ENCODE peak calls at places on chromosome 3, in ten cellular contexts. P is uterus, V is WERI-Rb-1, C is astrocyte of the spinal cord, W is upper lobe of right lung, G is lower leg skin, R is AG10803, N is PC-3, Z is psoas muscle, B is neural progenitor cell. Q is an unnamed sample.

GRCh38 chr3:107845355-107846281 is 245.2 kb downstream of the CD47 start:
- DNase-seq in V (no peak), P (no peak), N (peak), Z (no peak), C (no peak), B (no peak), R (peak), W (no peak), G (no peak), Q (no peak)

GRCh38 chr3:14097616-14098391 is 26.9 kb downstream of the CHCHD4 start:
- DNase-seq in W (no peak), V (no peak), C (no peak), R (no peak), N (no peak), P (no peak), B (no peak), G (no peak), Z (no peak), Q (no peak)

GRCh38 chr3:167732313-167733065 is 2.2 kb downstream of the PDCD10 start:
- DNase-seq in R (no peak), G (no peak), P (no peak), Z (no peak), N (peak), V (no peak), C (no peak), W (no peak), B (no peak), Q (no peak)

GRCh38 chr3:71050521-71051258 is 532.8 kb downstream of the FOXP1 start:
- DNase-seq in R (peak), W (no peak), V (no peak), C (peak), B (no peak), P (no peak), N (peak), G (no peak), Z (no peak), Q (peak)

GRCh38 chr3:33075996-33076395 is 20.9 kb downstream of the GLB1 start:
- DNase-seq in V (no peak), N (no peak), W (no peak), Z (no peak), R (peak), B (no peak), G (no peak), C (no peak), P (no peak), Q (no peak)

GRCh38 chr3:54988302-54989022 is 60.6 kb upstream of the LRTM1 start:
- DNase-seq in B (no peak), W (no peak), N (no peak), P (peak), C (peak), G (peak), V (no peak), Z (no peak), R (peak), Q (no peak)

GRCh38 chr3:157592769-157593168 is 89.6 kb upstream of the VEPH1 start:
- DNase-seq in N (no peak), R (no peak), G (no peak), P (no peak), B (no peak), W (no peak), V (no peak), C (no peak), Z (no peak), Q (no peak)

GRCh38 chr3:99920530-99921376 is 103.1 kb downstream of the CMSS1 start:
- DNase-seq in B (peak), G (peak), N (peak), V (peak), W (peak), C (peak), P (peak), R (peak), Z (peak), Q (no peak)

GRCh38 chr3:22308866-22309265 is 557.9 kb upstream of the ZNF385D start:
- DNase-seq in R (no peak), C (no peak), P (no peak), N (no peak), V (no peak), B (no peak), W (no peak), G (no peak), Z (no peak), Q (no peak)

GRCh38 chr3:40887012-40887411 is 312.3 kb upstream of the CTNNB1 start:
- DNase-seq in W (no peak), P (no peak), R (no peak), V (no peak), B (no peak), N (no peak), G (no peak), C (no peak), Z (no peak), Q (no peak)

GRCh38 chr3:133859381-133860245 is 36.1 kb downstream of the RAB6B start:
- DNase-seq in N (no peak), B (no peak), Z (no peak), W (peak), C (no peak), P (no peak), G (no peak), R (no peak), V (peak), Q (no peak)

GRCh38 chr3:179452166-179452544 is 885 bp upstream of the GNB4 start:
- DNase-seq in P (no peak), V (no peak), G (no peak), N (no peak), W (no peak), R (peak), B (no peak), Z (no peak), C (peak), Q (no peak)

GRCh38 chr3:182725372-182726251 is 67.7 kb upstream of the ATP11B start:
- DNase-seq in P (no peak), N (no peak), B (peak), Z (no peak), C (no peak), V (no peak), R (peak), G (no peak), W (no peak), Q (no peak)

GRCh38 chr3:153138267-153139210 is 23.5 kb upstream of the RAP2B start:
- DNase-seq in W (peak), C (peak), V (no peak), G (peak), P (peak), N (peak), B (no peak), Z (peak), R (peak), Q (peak)

GRCh38 chr3:184710870-184711365 is 946 bp downstream of the MAGEF1 start:
- DNase-seq in Z (no peak), V (no peak), B (no peak), P (no peak), G (no peak), R (no peak), C (no peak), W (no peak), N (no peak), Q (peak)

GRCh38 chr3:173823911-173824460 is 426.4 kb downstream of the NLGN1 start:
- DNase-seq in N (no peak), W (no peak), G (no peak), R (peak), P (no peak), C (peak), Z (no peak), B (no peak), V (no peak), Q (no peak)

GRCh38 chr3:173814809-173815208 is 417.3 kb downstream of the NLGN1 start:
- DNase-seq in B (no peak), W (no peak), V (no peak), G (no peak), N (no peak), R (no peak), P (no peak), Z (no peak), C (no peak), Q (no peak)

GRCh38 chr3:173819368-173819767 is 421.8 kb downstream of the NLGN1 start:
- DNase-seq in R (no peak), N (no peak), G (no peak), B (no peak), W (no peak), V (no peak), P (no peak), Z (no peak), C (no peak), Q (no peak)
- H3K4me3 ChIP-seq in R (no peak), N (no peak), G (no peak), B (no peak), W (no peak), V (no peak), P (no peak), Z (no peak), C (no peak), Q (no peak)

GRCh38 chr3:4426261-4426781 is 40.7 kb downstream of the SUMF1 start:
- DNase-seq in B (no peak), Z (no peak), R (peak), P (no peak), G (no peak), C (no peak), W (no peak), N (no peak), V (no peak), Q (no peak)

GRCh38 chr3:4429648-4430350 is 37.3 kb downstream of the SUMF1 start:
- DNase-seq in C (no peak), G (no peak), V (no peak), B (no peak), N (no peak), W (no peak), R (no peak), Z (no peak), P (no peak), Q (no peak)

GRCh38 chr3:4425055-4425454 is 42.0 kb downstream of the SUMF1 start:
- DNase-seq in G (no peak), V (no peak), B (no peak), P (no peak), R (no peak), Z (no peak), C (no peak), N (no peak), W (no peak), Q (no peak)

GRCh38 chr3:4426782-4427344 is 40.2 kb downstream of the SUMF1 start:
- DNase-seq in Z (no peak), W (no peak), N (peak), V (no peak), R (peak), B (no peak), G (no peak), P (no peak), C (peak), Q (peak)

GRCh38 chr3:4425707-4426106 is 41.4 kb downstream of the SUMF1 start:
- DNase-seq in G (no peak), V (no peak), Z (no peak), W (no peak), N (no peak), B (no peak), P (no peak), R (no peak), C (no peak), Q (no peak)
- H3K4me3 ChIP-seq in G (no peak), V (no peak), Z (no peak), W (no peak), N (no peak), B (no peak), P (no peak), R (no peak), C (no peak), Q (no peak)

DNA sequence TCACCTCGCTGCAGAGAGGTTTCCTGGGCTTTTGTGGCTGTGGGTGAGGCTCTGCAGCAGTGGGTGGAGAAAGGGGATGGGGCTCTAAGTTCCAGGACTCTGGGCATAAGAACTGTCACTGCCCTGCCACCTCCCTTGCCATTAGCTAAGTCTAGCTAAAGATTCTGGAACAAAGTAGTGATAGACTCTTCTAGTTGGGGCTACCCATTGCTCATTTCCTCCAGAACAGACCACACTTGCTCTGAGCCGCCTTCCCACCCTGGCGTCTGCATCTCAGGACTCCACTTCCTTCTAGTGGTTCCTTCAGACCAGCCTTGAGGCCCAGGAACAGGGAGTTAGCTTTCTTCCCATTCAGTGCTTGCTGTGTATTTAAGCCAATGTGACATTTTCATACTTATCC is 7.5 kb downstream of the ARHGAP31 start:
- DNase-seq in G (no peak), Z (no peak), P (no peak), C (no peak), B (no peak), W (no peak), R (no peak), V (no peak), N (no peak), Q (no peak)
- H3K4me3 ChIP-seq in G (no peak), Z (no peak), P (no peak), C (no peak), B (no peak), W (no peak), R (no peak), V (no peak), N (no peak), Q (no peak)

GRCh38 chr3:190182418-190183043 is 61.8 kb upstream of the P3H2 start:
- DNase-seq in B (no peak), C (peak), W (no peak), Z (no peak), P (no peak), R (no peak), N (peak), V (no peak), G (no peak), Q (no peak)
- H3K4me3 ChIP-seq in B (no peak), C (no peak), W (no peak), Z (no peak), P (no peak), R (no peak), N (peak), V (no peak), G (no peak), Q (no peak)

GRCh38 chr3:72891053-72891855 is 3.4 kb downstream of the GXYLT2 start:
- DNase-seq in W (no peak), G (no peak), R (peak), V (peak), Z (no peak), C (peak), B (peak), P (peak), N (peak), Q (peak)
- H3K4me3 ChIP-seq in W (no peak), G (no peak), R (peak), V (no peak), Z (no peak), C (peak), B (no peak), P (no peak), N (peak), Q (no peak)